ENCODE peak calls at places on chromosomes 11 and 22, in seven cellular contexts. R, S, K, Z, H, U and J are unnamed samples.

GRCh38 chr22:35330258-35330861 is 30.7 kb downstream of the TOM1 start:
- DNase-seq in R (no peak), S (no peak), K (no peak), Z (no peak), H (no peak), U (no peak), J (no peak)

GRCh38 chr11:132028380-132029240 is 658.2 kb downstream of the NTM start:
- DNase-seq in R (peak), S (peak), K (no peak), Z (no peak), H (no peak), U (peak), J (peak)

GRCh38 chr11:59773082-59773438 is 17.9 kb downstream of the STX3 start:
- DNase-seq in R (no peak), S (no peak), K (no peak), Z (no peak), H (no peak), U (no peak), J (no peak)

GRCh38 chr11:36149538-36150242 is 139.5 kb downstream of the COMMD9 start:
- DNase-seq in R (peak), S (peak), K (peak), Z (peak), H (peak), U (peak), J (peak)

GRCh38 chr11:121671276-121672168 is 218.8 kb upstream of the SORL1-AS1 start:
- DNase-seq in R (no peak), S (no peak), K (no peak), Z (no peak), H (no peak), U (peak), J (no peak)

GRCh38 chr11:115933564-115933963 is 429.3 kb upstream of the CADM1 start:
- DNase-seq in R (no peak), S (no peak), K (no peak), Z (no peak), H (no peak), U (no peak), J (no peak)

GRCh38 chr11:76888989-76889388 is 28.3 kb downstream of the ACER3 start:
- DNase-seq in R (peak), S (peak), K (no peak), Z (no peak), H (no peak), U (no peak), J (no peak)

GRCh38 chr11:120773501-120774031 is 250.3 kb upstream of the TBCEL start:
- DNase-seq in R (no peak), S (peak), K (no peak), Z (no peak), H (peak), U (no peak), J (no peak)

GRCh38 chr11:128616158-128616557 is 28.8 kb upstream of the ETS1 start:
- DNase-seq in R (no peak), S (peak), K (no peak), Z (no peak), H (no peak), U (peak), J (no peak)

GRCh38 chr11:33915521-33915920 is 23.6 kb upstream of the LMO2 start:
- DNase-seq in R (no peak), S (no peak), K (no peak), Z (no peak), H (no peak), U (no peak), J (no peak)

GRCh38 chr11:62142043-62142375 is 18.2 kb downstream of the INCENP start:
- DNase-seq in R (no peak), S (no peak), K (no peak), Z (no peak), H (no peak), U (no peak), J (no peak)

GRCh38 chr11:115258216-115258615 is 246.0 kb downstream of the CADM1 start:
- DNase-seq in R (peak), S (no peak), K (no peak), Z (no peak), H (no peak), U (no peak), J (no peak)

GRCh38 chr11:40187092-40187403 is 1272.4 kb downstream of the LRRC4C start:
- DNase-seq in R (no peak), S (no peak), K (no peak), Z (no peak), H (no peak), U (no peak), J (no peak)

GRCh38 chr11:93543292-93543977 is at the start of gene SMCO4:
- DNase-seq in R (peak), S (peak), K (peak), Z (peak), H (no peak), U (peak), J (peak)

GRCh38 chr22:29154364-29155048 is 51.2 kb upstream of the EMID1 start:
- DNase-seq in R (peak), S (peak), K (peak), Z (peak), H (no peak), U (peak), J (peak)

GRCh38 chr11:10019906-10020682 is 273.9 kb downstream of the SBF2 start:
- DNase-seq in R (peak), S (no peak), K (no peak), Z (no peak), H (no peak), U (no peak), J (no peak)

GRCh38 chr11:85955531-85955930 is 100.3 kb downstream of the CCDC83 start:
- DNase-seq in R (no peak), S (no peak), K (no peak), Z (no peak), H (no peak), U (no peak), J (no peak)

DNA sequence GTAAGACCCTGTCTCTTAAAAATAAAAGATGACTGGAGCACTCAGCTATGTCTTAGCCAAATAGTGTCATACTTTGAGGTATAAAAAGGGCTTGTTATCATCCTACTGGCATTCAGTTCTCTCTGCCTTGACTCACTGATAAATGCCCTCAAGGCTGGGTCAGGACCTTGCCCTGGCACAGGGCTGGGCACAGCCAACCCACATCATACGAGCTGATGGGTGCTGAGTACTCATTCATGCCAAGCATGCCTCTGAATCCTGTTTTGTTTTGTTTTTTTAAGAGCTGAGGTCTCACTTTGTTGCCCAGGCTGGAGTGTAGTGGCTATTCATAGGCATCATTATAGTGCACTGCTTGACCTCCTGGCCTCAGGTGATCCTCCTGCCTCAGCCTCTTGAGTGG is 1.9 kb downstream of the SMTNL1 start:
- DNase-seq in R (no peak), S (no peak), K (no peak), Z (no peak), H (no peak), U (no peak), J (no peak)
- TF ChIP-seq JUND in R (no peak), S (no peak), K (no peak), Z (no peak), H (no peak), U (no peak), J (no peak)

GRCh38 chr11:44708523-44709280 is 18.1 kb upstream of the TSPAN18 start:
- DNase-seq in R (no peak), S (no peak), K (no peak), Z (no peak), H (no peak), U (no peak), J (no peak)
- TF ChIP-seq JUND in R (no peak), S (no peak), K (no peak), Z (no peak), H (no peak), U (no peak), J (no peak)

GRCh38 chr11:84800755-84801346 is 826.3 kb downstream of the DLG2 start:
- DNase-seq in R (peak), S (no peak), K (peak), Z (no peak), H (no peak), U (peak), J (peak)
- TF ChIP-seq JUND in R (no peak), S (no peak), K (no peak), Z (no peak), H (no peak), U (no peak), J (no peak)

DNA sequence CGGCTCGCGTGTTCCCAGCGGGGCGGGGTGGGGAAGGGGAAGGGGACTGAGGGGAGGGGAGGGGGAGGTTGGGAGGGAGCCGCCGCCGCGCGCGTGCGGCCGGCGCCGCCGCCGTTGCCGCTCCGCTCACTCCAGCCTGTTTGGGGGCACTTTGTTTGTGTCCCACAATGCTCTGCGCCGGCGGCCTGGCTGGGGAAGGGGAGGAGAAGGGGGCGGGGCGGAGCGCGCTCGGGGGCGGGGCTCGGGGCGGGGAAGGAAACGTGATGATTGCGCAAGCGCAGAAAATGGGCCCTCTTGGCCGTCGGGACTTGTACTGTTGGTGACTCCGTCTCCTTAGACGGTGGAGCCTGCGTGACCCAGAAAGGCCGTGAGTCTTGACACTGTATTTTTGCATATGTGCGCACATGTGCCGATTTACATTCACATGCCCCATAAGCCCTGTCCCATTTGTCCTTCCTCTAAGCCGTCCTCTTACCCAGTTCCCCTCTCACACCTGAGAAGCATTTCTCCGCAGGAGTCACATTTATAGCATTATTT is at the start of gene ZBTB44:
- DNase-seq in R (peak), S (peak), K (peak), Z (no peak), H (peak), U (peak), J (peak)
- TF ChIP-seq JUND in R (no peak), S (no peak), K (no peak), Z (no peak), H (no peak), U (no peak), J (no peak)